ENCODE peak calls at places on chromosomes 2 and 18, in nine cellular contexts. S is neural crest cell, X is GM10248, U is nephron progenitor cell, Z is K562, W is HL-60, H is A549, K is WTC11, Y is RWPE1. P is an unnamed sample.

GRCh38 chr2:45283764-45284620 is 274.7 kb upstream of the SIX2 start:
- DNase-seq in H (peak), Y (peak), Z (no peak), X (no peak), U (no peak), K (no peak), W (no peak), S (no peak), P (peak)

GRCh38 chr2:24924732-24925131 is 4.7 kb upstream of the ADCY3 start:
- DNase-seq in Y (no peak), H (no peak), X (no peak), W (no peak), K (peak), U (no peak), Z (peak), S (no peak), P (no peak)

GRCh38 chr2:105068387-105068786 is 30.5 kb downstream of the MRPS9 start:
- DNase-seq in K (no peak), H (no peak), Y (no peak), U (no peak), W (no peak), X (no peak), Z (no peak), S (no peak), P (no peak)

GRCh38 chr18:11497585-11497984 is 111.8 kb upstream of the SLC35G4 start:
- DNase-seq in S (no peak), X (no peak), H (no peak), K (no peak), W (no peak), Y (no peak), U (no peak), Z (no peak), P (peak)

GRCh38 chr2:25810428-25810827 is 67.9 kb downstream of the ASXL2 start:
- DNase-seq in W (no peak), S (no peak), Y (no peak), Z (no peak), X (no peak), H (no peak), U (no peak), K (no peak), P (no peak)

GRCh38 chr2:104976603-104977120 is 61.2 kb upstream of the MRPS9 start:
- DNase-seq in W (peak), K (peak), U (no peak), S (no peak), Y (no peak), H (no peak), Z (peak), X (peak), P (no peak)

GRCh38 chr2:156399950-156400703 is 36.1 kb upstream of the GPD2 start:
- DNase-seq in Z (peak), X (peak), K (peak), U (peak), Y (peak), H (peak), S (no peak), W (no peak), P (peak)

GRCh38 chr18:55199291-55199963 is 240.2 kb upstream of the CCDC68 start:
- DNase-seq in H (no peak), S (no peak), W (no peak), Z (peak), Y (no peak), U (no peak), X (no peak), K (no peak), P (no peak)

GRCh38 chr2:44441200-44441599 is 79.5 kb downstream of the CAMKMT start:
- DNase-seq in W (no peak), Z (no peak), H (no peak), Y (no peak), K (no peak), S (no peak), U (no peak), X (no peak), P (no peak)

GRCh38 chr2:46992776-46993175 is 77.2 kb upstream of the MCFD2 start:
- DNase-seq in K (no peak), Z (no peak), U (no peak), S (no peak), X (no peak), H (no peak), W (no peak), Y (no peak), P (no peak)

GRCh38 chr2:69213832-69214231 is 173.2 kb downstream of the GFPT1 start:
- DNase-seq in Z (no peak), S (no peak), X (no peak), Y (no peak), U (no peak), H (no peak), W (no peak), K (no peak), P (no peak)

GRCh38 chr2:203062126-203062525 is 47.5 kb downstream of the NBEAL1 start:
- DNase-seq in U (no peak), X (no peak), H (no peak), Z (no peak), K (no peak), S (no peak), W (no peak), Y (no peak), P (peak)

GRCh38 chr2:155223781-155224406 is 525.4 kb downstream of the KCNJ3 start:
- DNase-seq in U (no peak), Z (no peak), K (no peak), Y (no peak), W (no peak), X (peak), S (no peak), H (peak), P (peak)

GRCh38 chr2:19409001-19409400 is 50.6 kb upstream of the OSR1 start:
- DNase-seq in W (no peak), Z (no peak), S (no peak), X (no peak), H (no peak), K (no peak), U (no peak), Y (no peak), P (no peak)

GRCh38 chr2:130378206-130378897 is 22.5 kb downstream of the PTPN18 start:
- DNase-seq in W (no peak), K (no peak), X (no peak), Z (peak), U (no peak), Y (no peak), S (no peak), H (no peak), P (no peak)

GRCh38 chr2:85796046-85796548 is 42.3 kb downstream of the ATOH8 start:
- DNase-seq in S (no peak), K (no peak), W (no peak), H (no peak), Z (no peak), Y (no peak), U (no peak), X (no peak), P (no peak)

GRCh38 chr2:232028631-232029030 is 67.1 kb downstream of the DIS3L2 start:
- DNase-seq in Y (no peak), X (no peak), U (no peak), Z (no peak), S (no peak), K (no peak), W (no peak), H (no peak), P (peak)

GRCh38 chr2:164910091-164910899 is 45.0 kb downstream of the SLC38A11 start:
- DNase-seq in Y (no peak), Z (peak), H (no peak), W (no peak), K (no peak), S (no peak), X (no peak), U (no peak), P (peak)

GRCh38 chr2:174952607-174953006 is 52.6 kb downstream of the CHN1 start:
- DNase-seq in W (no peak), X (no peak), H (no peak), Z (no peak), K (no peak), S (no peak), U (no peak), Y (no peak), P (peak)

DNA sequence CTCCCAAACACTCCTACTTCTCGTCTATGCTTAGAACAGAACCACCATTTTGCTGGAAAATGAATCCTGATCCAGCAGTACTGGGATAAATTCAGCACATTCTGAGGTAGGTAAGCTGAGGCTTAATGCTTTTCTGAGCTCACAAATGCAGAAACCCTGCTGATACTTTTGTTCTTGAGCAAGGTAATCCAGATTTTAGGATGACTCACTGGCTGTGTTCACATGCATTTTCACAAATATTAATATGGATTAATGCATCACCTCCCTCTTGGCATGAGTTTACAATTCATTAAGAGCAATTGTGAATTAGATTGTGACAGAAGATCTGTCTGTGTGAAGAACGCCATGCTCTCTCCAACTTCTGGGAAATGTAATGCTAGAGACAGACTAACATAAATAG is 42.2 kb downstream of the RAD51AP2 start:
- DNase-seq in S (no peak), K (no peak), Z (no peak), U (no peak), H (no peak), X (no peak), Y (no peak), W (no peak), P (peak)
- TF ChIP-seq CTCF in S (no peak), K (no peak), Z (no peak), U (no peak), H (no peak), X (no peak), Y (no peak), W (no peak), P (no peak)

DNA sequence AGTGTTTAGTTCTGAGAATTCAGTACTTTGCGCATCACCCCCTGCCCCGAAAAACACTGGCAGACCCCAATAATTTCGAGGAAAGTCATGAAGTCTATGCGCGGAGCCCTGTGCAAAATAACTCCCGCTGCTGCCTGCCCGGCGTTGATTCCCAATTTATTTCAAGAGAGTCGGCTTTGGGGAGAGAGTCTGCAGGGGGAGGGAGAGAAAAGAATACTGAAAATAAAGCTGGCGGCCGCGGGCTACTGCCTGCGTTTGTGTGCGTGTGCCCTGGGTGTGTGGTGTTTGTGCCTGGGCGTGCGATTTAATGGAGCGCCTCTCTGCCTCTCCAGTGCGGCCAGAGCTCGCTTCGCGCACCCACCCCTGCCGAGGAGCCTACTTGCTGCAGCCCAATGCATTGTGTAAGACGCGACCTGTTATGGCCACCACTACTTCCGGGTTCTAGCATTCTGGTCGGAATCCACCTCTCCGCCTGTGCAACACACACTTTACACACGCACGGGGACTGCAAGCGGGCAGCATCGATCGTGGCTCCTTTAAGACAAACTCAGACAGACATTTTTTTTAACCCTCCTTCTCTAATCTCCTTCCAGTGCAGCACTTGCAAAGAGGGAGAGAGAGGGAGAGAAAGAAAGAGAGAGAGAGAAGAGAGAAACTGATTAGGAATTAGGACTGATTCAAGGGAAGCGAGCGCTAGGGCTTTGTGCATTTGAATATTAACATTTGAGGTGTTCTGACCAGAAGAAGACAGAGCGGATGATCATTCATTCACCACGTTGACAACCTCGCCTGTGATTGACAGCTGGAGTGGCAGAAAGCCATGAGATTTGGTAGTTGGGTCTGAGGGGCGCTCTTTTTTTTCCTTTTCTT is at the start of gene MEIS1:
- DNase-seq in W (peak), K (peak), H (peak), U (peak), Z (peak), S (peak), X (no peak), Y (peak), P (peak)
- TF ChIP-seq CTCF in W (no peak), K (no peak), H (no peak), U (no peak), Z (no peak), S (no peak), X (no peak), Y (no peak), P (no peak)

GRCh38 chr18:70464343-70465114 is 175.7 kb downstream of the SOCS6 start:
- DNase-seq in Z (peak), X (peak), H (peak), K (peak), U (peak), W (peak), S (peak), Y (peak), P (peak)
- TF ChIP-seq CTCF in Z (peak), X (peak), H (peak), K (no peak), U (peak), W (peak), S (peak), Y (peak), P (peak)

DNA sequence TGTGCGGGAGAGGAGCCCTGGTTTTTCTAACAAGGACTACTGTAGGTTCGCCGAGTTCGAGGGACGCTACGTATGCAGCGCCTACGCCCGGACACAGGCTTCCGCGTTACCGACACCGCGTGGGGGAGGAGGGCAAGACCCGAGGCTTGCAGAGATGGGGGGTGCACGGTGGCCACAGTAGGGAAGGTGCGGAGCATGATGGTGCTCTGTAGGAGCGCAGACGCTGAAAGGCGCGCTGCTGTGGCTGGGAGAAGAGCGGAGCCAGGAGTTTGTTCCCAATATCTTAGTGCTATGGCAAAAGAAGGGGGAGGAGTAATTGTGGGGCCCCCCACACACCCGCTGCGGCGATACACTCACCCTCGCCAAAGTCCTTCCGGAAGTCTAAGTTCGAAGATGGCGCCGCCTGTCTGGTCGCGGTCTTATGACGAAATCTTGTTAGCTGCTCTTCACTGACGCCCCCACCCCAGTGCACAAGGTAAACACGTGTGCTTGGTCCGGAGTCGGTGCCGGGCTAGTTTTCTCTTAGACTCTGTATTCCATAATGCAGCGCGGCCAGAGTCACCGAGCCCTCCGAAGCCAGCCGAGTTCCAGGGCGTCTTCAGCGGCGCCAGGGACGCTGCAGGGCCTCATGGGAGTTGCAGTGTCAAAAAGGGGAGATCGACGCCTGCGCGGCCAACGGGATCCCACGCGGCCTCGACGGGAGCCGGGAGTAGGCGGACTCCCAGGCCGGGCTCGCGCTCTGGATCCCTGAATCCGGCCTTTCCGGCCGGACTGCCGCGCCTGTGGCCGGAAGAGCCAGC is at the start of gene GTF3C2:
- DNase-seq in U (peak), Y (peak), X (peak), Z (peak), H (peak), S (peak), K (peak), W (peak), P (peak)
- TF ChIP-seq CTCF in U (no peak), Y (no peak), X (no peak), Z (no peak), H (no peak), S (no peak), K (no peak), W (no peak), P (no peak)

DNA sequence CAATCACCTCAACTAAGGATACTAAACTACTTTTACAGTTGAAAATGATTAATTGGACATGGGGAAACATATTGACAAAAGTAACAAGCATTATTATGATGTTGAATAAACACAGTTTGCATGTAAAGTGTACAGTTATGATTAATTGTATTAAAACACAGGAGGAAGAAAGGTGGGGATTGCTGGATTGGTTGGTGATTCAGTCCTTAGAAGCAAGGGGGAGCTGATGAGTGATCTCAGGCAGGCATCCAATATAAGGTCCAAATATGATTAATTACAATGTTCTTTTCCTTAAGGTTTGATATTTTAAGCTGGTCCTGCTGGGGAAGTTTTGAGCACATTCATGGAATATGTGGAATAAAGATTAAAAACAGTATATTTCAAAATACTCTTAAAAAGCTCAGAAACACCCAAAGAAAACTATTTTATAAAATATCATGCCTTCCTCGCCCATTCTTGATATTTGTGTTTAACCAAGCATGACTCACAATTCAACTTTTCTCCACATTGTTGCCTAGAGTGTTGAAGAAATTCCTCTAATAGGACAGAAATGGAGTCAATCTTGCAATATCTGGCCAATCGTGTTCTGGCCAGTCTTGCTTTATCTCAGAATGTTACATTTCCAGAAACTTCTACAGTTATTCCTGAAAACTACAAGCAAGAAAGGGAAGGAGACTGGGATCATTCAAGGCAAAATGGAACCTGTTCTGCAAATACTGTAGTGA is 268.2 kb downstream of the RPIA start:
- DNase-seq in H (no peak), U (no peak), S (no peak), Y (peak), W (no peak), K (no peak), Z (peak), X (no peak), P (peak)
- TF ChIP-seq CTCF in H (no peak), U (no peak), S (no peak), Y (no peak), W (no peak), K (no peak), Z (peak), X (no peak), P (peak)

DNA sequence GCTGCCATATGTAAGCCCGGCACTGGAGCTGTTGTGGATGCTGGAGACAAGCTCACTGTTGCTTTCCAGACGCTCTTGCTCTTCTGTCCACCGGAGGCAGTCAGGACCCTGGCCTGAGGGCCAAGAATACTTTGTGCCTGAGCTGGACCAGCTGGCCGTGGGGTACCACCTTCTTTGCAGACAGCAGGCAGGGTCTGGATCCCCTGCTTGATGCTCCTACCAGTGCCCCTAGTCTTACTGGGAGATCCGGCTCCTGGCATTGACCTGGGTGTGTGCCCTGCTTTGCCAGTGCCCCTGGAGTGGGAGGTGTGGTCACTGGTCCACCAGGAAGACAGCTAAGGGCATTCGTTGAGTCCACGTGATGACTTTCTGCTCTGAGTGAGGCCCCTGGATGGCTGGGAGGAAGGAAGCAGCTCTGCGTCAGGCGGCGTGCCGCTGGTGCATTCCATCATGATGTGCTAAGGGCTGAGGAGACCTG is 59.3 kb downstream of the LRRFIP1 start:
- DNase-seq in S (no peak), X (no peak), W (no peak), U (no peak), H (no peak), K (no peak), Z (no peak), Y (no peak), P (peak)
- TF ChIP-seq CTCF in S (peak), X (peak), W (no peak), U (no peak), H (peak), K (no peak), Z (no peak), Y (no peak), P (peak)